ENCODE peak calls at places on chromosomes 7 and 10, in four cellular contexts. One of them, this sample, is unnamed.
A peak's percentile ranks its signal among the peaks of the same experiment; 100 is the strongest.

GRCh38 chr10:132563485-132564248 is 26.1 kb downstream of the INPP5A start:
- DNase-seq in left ventricle myocardium inferior: no peak
- DNase-seq in mesenchymal stem cell: no peak
- DNase-seq in Panc1: no peak
- DNase-seq in this sample: peak; percentile 98

GRCh38 chr7:29488203-29488970 is 75.2 kb upstream of the PRR15 start:
- DNase-seq in left ventricle myocardium inferior: no peak
- DNase-seq in mesenchymal stem cell: no peak
- DNase-seq in Panc1: no peak
- DNase-seq in this sample: no peak

GRCh38 chr7:20083781-20084180 is 133.4 kb downstream of the MACC1 start:
- DNase-seq in left ventricle myocardium inferior: no peak
- DNase-seq in mesenchymal stem cell: peak; percentile 83
- DNase-seq in Panc1: no peak
- DNase-seq in this sample: no peak

GRCh38 chr7:41889472-41889871 is 186.6 kb upstream of the INHBA start:
- DNase-seq in left ventricle myocardium inferior: no peak
- DNase-seq in mesenchymal stem cell: peak; percentile 59
- DNase-seq in Panc1: no peak
- DNase-seq in this sample: no peak

GRCh38 chr10:77400041-77400440 is 237.6 kb downstream of the KCNMA1 start:
- DNase-seq in left ventricle myocardium inferior: no peak
- DNase-seq in mesenchymal stem cell: no peak
- DNase-seq in Panc1: no peak
- DNase-seq in this sample: no peak

GRCh38 chr10:113021268-113022028 is 71.4 kb downstream of the TCF7L2 start:
- DNase-seq in left ventricle myocardium inferior: no peak
- DNase-seq in mesenchymal stem cell: peak; percentile 14
- DNase-seq in Panc1: no peak
- DNase-seq in this sample: no peak

GRCh38 chr7:120794100-120794729 is 63.7 kb downstream of the TSPAN12 start:
- DNase-seq in left ventricle myocardium inferior: no peak
- DNase-seq in mesenchymal stem cell: peak; percentile 33
- DNase-seq in Panc1: no peak
- DNase-seq in this sample: no peak

GRCh38 chr10:14530465-14530864 is 199.7 kb upstream of the FRMD4A start:
- DNase-seq in left ventricle myocardium inferior: no peak
- DNase-seq in mesenchymal stem cell: no peak
- DNase-seq in Panc1: no peak
- DNase-seq in this sample: no peak

GRCh38 chr10:63128443-63128842 is 4.7 kb upstream of the NRBF2 start:
- DNase-seq in left ventricle myocardium inferior: no peak
- DNase-seq in mesenchymal stem cell: no peak
- DNase-seq in Panc1: no peak
- DNase-seq in this sample: peak; percentile 62

GRCh38 chr10:2938869-2939268 is 128.5 kb upstream of the PFKP start:
- DNase-seq in left ventricle myocardium inferior: no peak
- DNase-seq in mesenchymal stem cell: peak; percentile 6
- DNase-seq in Panc1: no peak
- DNase-seq in this sample: peak; percentile 78

GRCh38 chr7:50421043-50421442 is 29.1 kb downstream of the FIGNL1 start:
- DNase-seq in left ventricle myocardium inferior: no peak
- DNase-seq in mesenchymal stem cell: no peak
- DNase-seq in Panc1: no peak
- DNase-seq in this sample: no peak

GRCh38 chr7:67817481-67817880 is 820.8 kb downstream of the TYW1 start:
- DNase-seq in left ventricle myocardium inferior: no peak
- DNase-seq in mesenchymal stem cell: no peak
- DNase-seq in Panc1: no peak
- DNase-seq in this sample: no peak

GRCh38 chr10:3080608-3081007 is 13.3 kb downstream of the PFKP start:
- DNase-seq in left ventricle myocardium inferior: no peak
- DNase-seq in mesenchymal stem cell: no peak
- DNase-seq in Panc1: no peak
- DNase-seq in this sample: no peak

GRCh38 chr7:14902589-14902963 is at the start of gene DGKB:
- DNase-seq in left ventricle myocardium inferior: peak; percentile 20
- DNase-seq in mesenchymal stem cell: peak; percentile 44
- DNase-seq in Panc1: no peak
- DNase-seq in this sample: peak; percentile 39

GRCh38 chr7:1690359-1690958 is 20.4 kb downstream of the ELFN1 start:
- DNase-seq in left ventricle myocardium inferior: no peak
- DNase-seq in mesenchymal stem cell: no peak
- DNase-seq in Panc1: no peak
- DNase-seq in this sample: no peak

GRCh38 chr10:49218480-49218879 is 30.3 kb upstream of the TMEM273 start:
- DNase-seq in left ventricle myocardium inferior: no peak
- DNase-seq in mesenchymal stem cell: no peak
- DNase-seq in Panc1: no peak
- DNase-seq in this sample: no peak

GRCh38 chr10:120115959-120116358 is 223.4 kb downstream of the SEC23IP start:
- DNase-seq in left ventricle myocardium inferior: no peak
- DNase-seq in mesenchymal stem cell: no peak
- DNase-seq in Panc1: no peak
- DNase-seq in this sample: no peak

GRCh38 chr10:8069108-8069507 is 14.6 kb downstream of the GATA3 start:
- DNase-seq in left ventricle myocardium inferior: no peak
- DNase-seq in mesenchymal stem cell: no peak
- DNase-seq in Panc1: no peak
- DNase-seq in this sample: no peak

GRCh38 chr7:5424689-5425506 is 1.3 kb upstream of the TNRC18 start:
- DNase-seq in left ventricle myocardium inferior: peak; percentile 77
- DNase-seq in mesenchymal stem cell: peak; percentile 51
- DNase-seq in Panc1: no peak
- DNase-seq in this sample: peak; percentile 88

GRCh38 chr10:62456611-62457101 is 82.5 kb downstream of the ZNF365 start:
- DNase-seq in left ventricle myocardium inferior: no peak
- DNase-seq in mesenchymal stem cell: no peak
- DNase-seq in Panc1: no peak
- DNase-seq in this sample: no peak

GRCh38 chr10:71854031-71854430 is 3.0 kb upstream of the PSAP start:
- DNase-seq in left ventricle myocardium inferior: no peak
- DNase-seq in mesenchymal stem cell: no peak
- DNase-seq in Panc1: no peak
- DNase-seq in this sample: peak; percentile 59

GRCh38 chr7:106522691-106523090 is 138.3 kb downstream of the CCDC71L start:
- DNase-seq in left ventricle myocardium inferior: no peak
- DNase-seq in mesenchymal stem cell: no peak
- DNase-seq in Panc1: no peak
- DNase-seq in this sample: no peak

GRCh38 chr10:123991622-123992570 is 100.3 kb upstream of the CPXM2 start:
- DNase-seq in left ventricle myocardium inferior: no peak
- DNase-seq in mesenchymal stem cell: no peak
- DNase-seq in Panc1: no peak
- DNase-seq in this sample: peak; percentile 81

GRCh38 chr10:25875555-25876165 is 58.4 kb upstream of the MYO3A start:
- DNase-seq in left ventricle myocardium inferior: peak; percentile 51
- DNase-seq in mesenchymal stem cell: peak; percentile 50
- DNase-seq in Panc1: peak; percentile 51
- DNase-seq in this sample: no peak

GRCh38 chr7:54841772-54842707 is 83.0 kb upstream of the SEC61G start:
- DNase-seq in left ventricle myocardium inferior: peak; percentile 38
- DNase-seq in mesenchymal stem cell: peak; percentile 11
- DNase-seq in Panc1: no peak
- DNase-seq in this sample: no peak

GRCh38 chr7:132161231-132161915 is 414.9 kb downstream of the PLXNA4 start:
- DNase-seq in left ventricle myocardium inferior: peak; percentile 68
- DNase-seq in mesenchymal stem cell: peak; percentile 1
- DNase-seq in Panc1: no peak
- DNase-seq in this sample: no peak

GRCh38 chr10:88702848-88703597 is 3.0 kb upstream of the LIPK start:
- DNase-seq in left ventricle myocardium inferior: no peak
- DNase-seq in mesenchymal stem cell: no peak
- DNase-seq in Panc1: peak; percentile 57
- DNase-seq in this sample: peak; percentile 8

GRCh38 chr7:110868458-110868857 is 222.5 kb upstream of the LRRN3 start:
- DNase-seq in left ventricle myocardium inferior: no peak
- DNase-seq in mesenchymal stem cell: peak; percentile 3
- DNase-seq in Panc1: no peak
- DNase-seq in this sample: no peak

GRCh38 chr7:149787428-149788299 is 14.3 kb upstream of the ZNF467 start:
- DNase-seq in left ventricle myocardium inferior: no peak
- DNase-seq in mesenchymal stem cell: no peak
- DNase-seq in Panc1: no peak
- DNase-seq in this sample: peak; percentile 89

GRCh38 chr10:107865691-107866090 is 701.2 kb upstream of the SORCS1 start:
- DNase-seq in left ventricle myocardium inferior: no peak
- DNase-seq in mesenchymal stem cell: no peak
- DNase-seq in Panc1: no peak
- DNase-seq in this sample: no peak

GRCh38 chr10:68870061-68870460 is 31.1 kb upstream of the DDX50 start:
- DNase-seq in left ventricle myocardium inferior: no peak
- DNase-seq in mesenchymal stem cell: no peak
- DNase-seq in Panc1: no peak
- DNase-seq in this sample: peak; percentile 72

GRCh38 chr10:68869623-68870022 is 31.5 kb upstream of the DDX50 start:
- DNase-seq in left ventricle myocardium inferior: no peak
- DNase-seq in mesenchymal stem cell: no peak
- DNase-seq in Panc1: no peak
- DNase-seq in this sample: no peak

GRCh38 chr10:68870545-68871104 is 30.5 kb upstream of the DDX50 start:
- DNase-seq in left ventricle myocardium inferior: no peak
- DNase-seq in mesenchymal stem cell: no peak
- DNase-seq in Panc1: no peak
- DNase-seq in this sample: no peak

GRCh38 chr10:68871731-68872342 is 29.3 kb upstream of the DDX50 start:
- DNase-seq in left ventricle myocardium inferior: no peak
- DNase-seq in mesenchymal stem cell: peak; percentile 96
- DNase-seq in Panc1: no peak
- DNase-seq in this sample: no peak

GRCh38 chr10:68871105-68871711 is 29.9 kb upstream of the DDX50 start:
- DNase-seq in left ventricle myocardium inferior: no peak
- DNase-seq in mesenchymal stem cell: peak; percentile 93
- DNase-seq in Panc1: no peak
- DNase-seq in this sample: peak; percentile 68
- H3K4me1 ChIP-seq in left ventricle myocardium inferior: peaks cover 10% of the 10 kb centered on the region
- H3K4me1 ChIP-seq in mesenchymal stem cell: peaks cover 2% of the 10 kb centered on the region
- H3K4me1 ChIP-seq in Panc1: peaks cover 2% of the 10 kb centered on the region
- H3K4me1 ChIP-seq in this sample: peaks cover 20% of the 10 kb centered on the region

DNA sequence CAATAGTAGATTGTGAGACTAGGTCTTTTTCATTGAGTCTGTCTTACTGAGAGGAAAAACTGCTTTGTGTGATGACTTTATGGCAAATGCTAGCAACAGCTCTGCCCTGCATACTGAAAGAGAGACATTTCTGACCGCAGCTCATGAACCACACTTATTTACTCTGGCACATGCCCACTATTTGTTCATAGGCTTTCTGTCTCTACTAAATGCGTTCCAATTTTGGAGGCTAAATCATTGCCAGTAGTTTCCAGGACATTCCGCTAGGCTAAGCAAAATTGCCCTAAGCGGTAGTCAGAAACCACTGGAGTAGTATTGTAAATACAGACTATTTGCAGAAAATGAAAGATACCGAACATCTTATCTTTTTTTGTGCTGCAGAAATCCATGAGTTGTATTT is 55.6 kb upstream of the DLX6 start:
- DNase-seq in left ventricle myocardium inferior: no peak
- DNase-seq in mesenchymal stem cell: no peak
- DNase-seq in Panc1: no peak
- DNase-seq in this sample: peak; percentile 32
- H3K27ac ChIP-seq in left ventricle myocardium inferior: no peak overlapping the region
- H3K27ac ChIP-seq in mesenchymal stem cell: no peak overlapping the region
- H3K27ac ChIP-seq in Panc1: no peak overlapping the region
- H3K27ac ChIP-seq in this sample: peak overlapping the region; percentile 79

DNA sequence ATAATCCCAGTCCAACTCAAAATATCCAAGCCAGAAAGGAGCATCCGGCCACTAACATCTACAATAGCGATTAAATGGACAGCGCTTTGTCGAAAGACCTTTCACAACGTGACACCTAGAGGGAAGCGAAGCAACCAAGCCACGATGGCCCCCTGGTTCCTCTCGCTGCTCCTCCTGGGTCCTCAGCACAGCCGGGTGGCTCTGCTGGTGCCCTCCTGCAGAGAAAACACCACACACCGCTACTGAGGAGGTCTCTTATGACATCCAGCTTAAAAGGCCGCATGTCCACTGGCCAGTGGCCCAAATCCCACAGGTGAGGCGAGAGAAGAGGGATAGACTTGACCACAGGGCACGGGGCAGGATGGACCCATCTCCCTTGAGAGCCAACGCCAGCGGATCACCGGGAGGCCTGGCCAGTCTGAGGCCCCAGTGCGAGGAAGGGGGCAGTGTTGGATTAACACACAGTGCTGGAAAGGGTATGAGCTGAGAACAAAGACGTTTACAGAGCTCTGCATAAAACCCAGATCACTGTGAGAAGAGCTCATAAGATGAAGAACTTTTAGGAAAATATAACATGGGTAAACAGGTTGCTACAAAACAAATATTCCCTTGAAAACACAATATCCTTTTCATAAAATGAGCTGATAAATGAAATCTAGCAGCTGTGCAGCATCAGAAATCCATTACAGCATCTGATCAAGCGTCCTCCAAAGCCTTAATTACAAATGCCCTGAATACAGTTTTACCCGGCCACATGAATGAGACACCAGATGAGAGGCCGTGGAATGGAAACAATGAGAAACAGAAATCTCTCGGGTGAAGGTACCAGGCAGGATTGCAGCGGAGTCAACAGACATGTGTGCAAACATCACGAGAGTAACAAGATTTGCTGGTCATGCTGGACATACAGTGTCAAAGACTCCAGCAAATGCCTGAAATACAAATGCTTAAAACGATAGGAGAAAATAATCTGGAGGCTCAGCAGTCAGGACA is 236.7 kb downstream of the DIP2C start:
- DNase-seq in left ventricle myocardium inferior: no peak
- DNase-seq in mesenchymal stem cell: no peak
- DNase-seq in Panc1: no peak
- DNase-seq in this sample: no peak
- H3K4me1 ChIP-seq in left ventricle myocardium inferior: peaks cover 47% of the 10 kb centered on the region
- H3K4me1 ChIP-seq in mesenchymal stem cell: peaks cover 22% of the 10 kb centered on the region
- H3K4me1 ChIP-seq in Panc1: peaks cover 13% of the 10 kb centered on the region
- H3K4me1 ChIP-seq in this sample: peaks cover 17% of the 10 kb centered on the region

GRCh38 chr10:21705142-21705827 is 171.3 kb downstream of the MLLT10 start:
- DNase-seq in left ventricle myocardium inferior: no peak
- DNase-seq in mesenchymal stem cell: no peak
- DNase-seq in Panc1: no peak
- DNase-seq in this sample: no peak

GRCh38 chr10:21700474-21700873 is 166.4 kb downstream of the MLLT10 start:
- DNase-seq in left ventricle myocardium inferior: no peak
- DNase-seq in mesenchymal stem cell: no peak
- DNase-seq in Panc1: no peak
- DNase-seq in this sample: no peak

GRCh38 chr10:21707498-21707897 is 173.5 kb downstream of the MLLT10 start:
- DNase-seq in left ventricle myocardium inferior: no peak
- DNase-seq in mesenchymal stem cell: no peak
- DNase-seq in Panc1: no peak
- DNase-seq in this sample: no peak

GRCh38 chr10:21702633-21703111 is 168.6 kb downstream of the MLLT10 start:
- DNase-seq in left ventricle myocardium inferior: no peak
- DNase-seq in mesenchymal stem cell: no peak
- DNase-seq in Panc1: no peak
- DNase-seq in this sample: no peak

DNA sequence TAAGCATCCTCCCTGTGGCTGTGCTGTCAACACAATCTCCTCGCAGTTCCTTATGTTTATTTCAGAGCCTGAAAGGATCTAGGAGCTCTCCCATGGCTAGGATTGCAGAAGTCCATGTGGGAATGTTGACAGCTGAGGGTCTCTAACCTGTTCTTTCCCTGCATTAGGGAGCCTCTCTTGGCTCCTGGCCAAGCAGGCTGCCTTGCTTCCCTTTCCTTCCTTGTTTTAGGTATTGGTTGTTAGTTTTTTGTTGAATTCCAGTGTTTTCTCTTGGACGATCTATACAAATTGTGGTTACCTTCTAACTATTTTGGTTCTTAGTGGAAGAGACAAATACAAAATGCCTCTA is 171.8 kb downstream of the MLLT10 start:
- DNase-seq in left ventricle myocardium inferior: no peak
- DNase-seq in mesenchymal stem cell: no peak
- DNase-seq in Panc1: no peak
- DNase-seq in this sample: no peak
- H3K27ac ChIP-seq in left ventricle myocardium inferior: no peak overlapping the region
- H3K27ac ChIP-seq in mesenchymal stem cell: no peak overlapping the region
- H3K27ac ChIP-seq in Panc1: no peak overlapping the region
- H3K27ac ChIP-seq in this sample: no peak overlapping the region

This sample was measured in osteoblast.